ENCODE peak calls at places on chromosomes 11 and 22, in six cellular contexts. O is mesenchymal stem cell, F is IMR-90, T is mesendoderm, H is neuronal stem cell, J is H1. Z is an unnamed sample.

GRCh38 chr11:131595812-131596211 is 225.4 kb downstream of the NTM start:
- DNase-seq in T (no peak), F (no peak), H (no peak), O (no peak), J (no peak), Z (no peak)

GRCh38 chr11:116895053-116895757 is 57.8 kb upstream of the APOA1 start:
- DNase-seq in T (peak), O (no peak), F (no peak), J (peak), H (peak), Z (peak)

GRCh38 chr11:65071907-65072630 is 11.8 kb downstream of the CDCA5 start:
- DNase-seq in T (no peak), O (no peak), H (no peak), F (no peak), J (no peak), Z (no peak)

GRCh38 chr11:71934213-71934612 is 5.4 kb downstream of the RNF121 start:
- DNase-seq in T (no peak), O (no peak), F (no peak), H (no peak), J (no peak), Z (no peak)

GRCh38 chr22:48555606-48556005 is 1272.1 kb downstream of the BRD1 start:
- DNase-seq in O (no peak), F (no peak), T (no peak), J (no peak), H (no peak), Z (no peak)

GRCh38 chr11:95231881-95232605 is 1.0 kb upstream of the SESN3 start:
- DNase-seq in F (no peak), O (peak), J (no peak), T (peak), H (no peak), Z (peak)

GRCh38 chr22:35425971-35426800 is 26.2 kb downstream of the MCM5 start:
- DNase-seq in J (no peak), T (no peak), H (no peak), O (no peak), F (peak), Z (peak)

GRCh38 chr11:77569046-77569445 is 20.7 kb upstream of the AQP11 start:
- DNase-seq in J (no peak), F (no peak), H (no peak), T (no peak), O (no peak), Z (no peak)

GRCh38 chr11:99773646-99774045 is 752.9 kb downstream of the CNTN5 start:
- DNase-seq in T (peak), F (peak), J (no peak), H (no peak), O (peak), Z (no peak)

GRCh38 chr11:122392508-122392907 is 263.0 kb upstream of the UBASH3B start:
- DNase-seq in O (no peak), F (no peak), J (no peak), T (no peak), H (no peak), Z (no peak)

GRCh38 chr11:8213390-8213789 is 44.6 kb upstream of the RIC3 start:
- DNase-seq in F (no peak), T (no peak), O (no peak), H (no peak), J (no peak), Z (no peak)

GRCh38 chr22:50603511-50604255 is 3.1 kb downstream of the MAPK8IP2 start:
- DNase-seq in H (no peak), J (no peak), O (no peak), F (no peak), T (no peak), Z (no peak)

GRCh38 chr11:11620251-11620965 is 1.4 kb downstream of the GALNT18 start:
- DNase-seq in H (peak), J (no peak), O (peak), F (peak), T (peak), Z (peak)

GRCh38 chr11:78664606-78665005 is 89.9 kb upstream of the NARS2 start:
- DNase-seq in T (peak), H (no peak), F (peak), J (no peak), O (no peak), Z (no peak)

GRCh38 chr11:66814678-66815077 is 28.6 kb upstream of the RCE1 start:
- DNase-seq in T (no peak), F (no peak), H (no peak), O (no peak), J (no peak), Z (no peak)

GRCh38 chr22:39238124-39238466 is 6.7 kb downstream of the PDGFB start:
- DNase-seq in T (no peak), F (no peak), H (no peak), O (no peak), J (no peak), Z (no peak)

GRCh38 chr11:120817131-120817530 is 206.8 kb upstream of the TBCEL start:
- DNase-seq in T (no peak), O (no peak), F (no peak), J (no peak), H (no peak), Z (no peak)

GRCh38 chr22:32932176-32932575 is 126.0 kb downstream of the SYN3 start:
- DNase-seq in O (peak), J (no peak), F (peak), H (no peak), T (peak), Z (no peak)

GRCh38 chr11:111581341-111581740 is 20.9 kb upstream of the SIK2 start:
- DNase-seq in J (no peak), T (no peak), H (no peak), F (no peak), O (no peak), Z (no peak)
- H2BK15ac ChIP-seq in J (no peak), T (no peak), H (no peak), F (no peak), O (no peak), Z (no peak)

GRCh38 chr22:18147791-18148507 is 2.0 kb upstream of the USP18 start:
- DNase-seq in J (no peak), T (no peak), H (no peak), F (no peak), O (no peak), Z (no peak)
- H2AK5ac ChIP-seq in J (no peak), T (no peak), H (no peak), F (no peak), O (no peak), Z (no peak)

GRCh38 chr22:29147241-29147919 is 58.3 kb upstream of the EMID1 start:
- DNase-seq in T (no peak), O (no peak), F (no peak), J (no peak), H (no peak), Z (peak)
- H2BK15ac ChIP-seq in T (no peak), O (no peak), F (no peak), J (no peak), H (peak), Z (no peak)

DNA sequence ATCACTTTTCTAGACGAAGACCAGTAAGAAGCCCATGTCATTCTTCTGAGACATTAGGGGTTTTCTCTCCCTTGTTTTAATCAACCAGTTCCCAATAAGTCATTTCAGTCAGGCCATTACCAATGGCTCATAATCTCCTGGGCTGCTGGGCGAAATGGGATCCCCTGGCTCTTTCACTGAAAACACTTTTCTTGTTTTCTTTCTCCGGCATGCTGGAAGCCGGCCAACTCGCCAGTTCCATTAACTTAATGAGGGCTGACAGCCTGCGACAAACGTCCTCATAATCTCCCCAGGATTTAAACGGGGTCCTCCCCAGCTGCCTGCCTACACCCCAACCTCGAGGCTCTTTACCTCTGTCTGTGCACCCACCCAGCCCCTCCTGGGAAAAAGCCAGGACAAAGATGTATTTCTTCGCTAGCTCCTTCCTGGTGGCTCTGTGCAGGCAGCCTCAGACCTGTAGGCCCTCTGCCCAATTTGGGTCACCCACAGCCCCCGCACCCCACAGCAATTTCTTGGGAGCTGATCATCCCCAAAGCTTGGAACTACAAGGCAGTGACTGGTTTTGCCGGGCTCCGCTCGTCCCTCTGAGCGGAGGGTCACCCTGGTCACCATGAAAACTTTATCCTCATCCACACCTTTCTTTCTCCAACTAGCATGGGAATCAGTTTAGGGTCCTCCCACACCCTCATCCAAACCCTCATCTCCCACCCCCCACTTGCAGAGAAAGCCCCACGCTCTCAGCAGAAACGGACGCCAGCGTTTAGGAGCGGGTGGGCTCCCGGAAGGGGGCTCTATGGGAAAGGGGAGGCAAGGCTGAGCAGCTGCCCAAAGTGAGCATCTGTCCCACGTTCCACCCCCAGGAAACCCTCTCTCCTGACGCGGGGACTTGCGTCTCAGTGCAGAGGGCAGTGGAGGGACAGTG is 51.1 kb upstream of the KCNQ1OT1 start:
- DNase-seq in T (no peak), H (no peak), J (no peak), F (no peak), O (no peak), Z (no peak)
- H2AK5ac ChIP-seq in T (no peak), H (no peak), J (no peak), F (no peak), O (peak), Z (no peak)